ENCODE peak calls at places on chromosomes 2 and 18, in ten cellular contexts. I is WTC11; Z is H54; O is NT2/D1; A is HS-27A; C is stimulated activated CD4-positive, alpha-beta T cell treated with anti-CD3 and anti-CD28 coated beads, Interleukin-4, amount 100 ng/mL, for 1 hour; B is anterior cingulate cortex; Y is NCI-H82; E is activated effector memory CD4-positive, alpha-beta T cell treated with anti-CD3 and anti-CD28 coated beads, Interleukin-2, amount 50 U/mL, for 16 hours; M is NCI-H1105 treated with DMSO at 0.1 percent for 48 hours. H is an unnamed sample.

GRCh38 chr2:67503066-67503795 is 106.1 kb downstream of the ETAA1 start:
- DNase-seq in I (no peak), Z (peak), O (peak), A (peak), C (no peak), B (no peak), Y (no peak), E (no peak), M (no peak), H (no peak)

GRCh38 chr18:34947711-34948125 is 93.5 kb upstream of the MAPRE2 start:
- DNase-seq in I (no peak), Z (peak), O (no peak), A (no peak), C (no peak), B (no peak), Y (no peak), E (no peak), M (peak), H (no peak)

GRCh38 chr2:42060028-42060427 is 12.2 kb downstream of the PKDCC start:
- DNase-seq in I (no peak), Z (no peak), O (no peak), A (no peak), C (no peak), B (no peak), Y (no peak), E (no peak), M (no peak), H (no peak)

GRCh38 chr2:120684225-120684624 is 51.4 kb upstream of the GLI2 start:
- DNase-seq in I (no peak), Z (no peak), O (no peak), A (no peak), C (no peak), B (no peak), Y (no peak), E (no peak), M (no peak), H (no peak)

GRCh38 chr2:21748501-21748900 is 624.7 kb downstream of the TDRD15 start:
- DNase-seq in I (no peak), Z (no peak), O (no peak), A (no peak), C (no peak), B (no peak), Y (no peak), E (no peak), M (no peak), H (no peak)

GRCh38 chr2:33363599-33364300 is 112.7 kb upstream of the RASGRP3 start:
- DNase-seq in I (no peak), Z (peak), O (no peak), A (no peak), C (no peak), B (no peak), Y (no peak), E (no peak), M (no peak), H (no peak)

GRCh38 chr2:132448771-132449170 is 32.2 kb downstream of the GPR39 start:
- DNase-seq in I (peak), Z (no peak), O (peak), A (no peak), C (no peak), B (no peak), Y (peak), E (no peak), M (peak), H (no peak)

GRCh38 chr2:152477347-152478092 is 142.5 kb downstream of the FMNL2 start:
- DNase-seq in I (no peak), Z (no peak), O (no peak), A (no peak), C (no peak), B (no peak), Y (no peak), E (no peak), M (no peak), H (no peak)

H was measured in stimulated activated naive CD8-positive, alpha-beta T cell treated with anti-CD3 and anti-CD28 coated beads, Interleukin-15, Interleukin-2, amounts not matched to agents 100 U/mL and 50 U/mL, for 24 hours.